ENCODE peak calls at places on chromosomes 6 and 20, in seven cellular contexts. N, E, T, P, J, L and G are unnamed samples.

GRCh38 chr20:53984781-53985518 is 85.4 kb downstream of the BCAS1 start:
- DNase-seq in T (no peak), N (no peak), J (no peak), E (no peak), L (peak), P (no peak), G (no peak)

GRCh38 chr6:21808551-21809181 is 215.1 kb downstream of the SOX4 start:
- DNase-seq in T (peak), J (peak), E (peak), P (peak), L (peak), N (no peak), G (peak)

GRCh38 chr6:16139541-16139940 is 10.7 kb downstream of the MYLIP start:
- DNase-seq in L (no peak), T (no peak), P (no peak), N (no peak), E (no peak), J (no peak), G (no peak)

GRCh38 chr20:20440473-20440872 is 72.6 kb downstream of the INSM1 start:
- DNase-seq in T (no peak), L (no peak), E (no peak), J (no peak), P (no peak), N (no peak), G (no peak)

GRCh38 chr6:16635810-16636602 is 125.3 kb downstream of the ATXN1 start:
- DNase-seq in T (no peak), J (no peak), E (no peak), L (peak), P (peak), N (no peak), G (no peak)

GRCh38 chr6:69791065-69791471 is 5.7 kb downstream of the LMBRD1 start:
- DNase-seq in J (no peak), P (no peak), L (peak), N (no peak), T (no peak), E (no peak), G (no peak)

GRCh38 chr6:4728436-4728769 is 47.8 kb upstream of the CDYL start:
- DNase-seq in L (no peak), T (no peak), N (no peak), E (no peak), P (no peak), J (no peak), G (no peak)

GRCh38 chr20:2768632-2769015 is 31.8 kb downstream of the CPXM1 start:
- DNase-seq in E (no peak), P (no peak), J (no peak), T (no peak), N (no peak), L (no peak), G (no peak)

GRCh38 chr6:101597711-101598110 is 204.2 kb downstream of the GRIK2 start:
- DNase-seq in N (no peak), J (no peak), T (no peak), P (peak), L (peak), E (no peak), G (no peak)

GRCh38 chr6:18595774-18596528 is 208.8 kb downstream of the RNF144B start:
- DNase-seq in T (peak), N (no peak), E (peak), P (peak), J (peak), L (peak), G (peak)

DNA sequence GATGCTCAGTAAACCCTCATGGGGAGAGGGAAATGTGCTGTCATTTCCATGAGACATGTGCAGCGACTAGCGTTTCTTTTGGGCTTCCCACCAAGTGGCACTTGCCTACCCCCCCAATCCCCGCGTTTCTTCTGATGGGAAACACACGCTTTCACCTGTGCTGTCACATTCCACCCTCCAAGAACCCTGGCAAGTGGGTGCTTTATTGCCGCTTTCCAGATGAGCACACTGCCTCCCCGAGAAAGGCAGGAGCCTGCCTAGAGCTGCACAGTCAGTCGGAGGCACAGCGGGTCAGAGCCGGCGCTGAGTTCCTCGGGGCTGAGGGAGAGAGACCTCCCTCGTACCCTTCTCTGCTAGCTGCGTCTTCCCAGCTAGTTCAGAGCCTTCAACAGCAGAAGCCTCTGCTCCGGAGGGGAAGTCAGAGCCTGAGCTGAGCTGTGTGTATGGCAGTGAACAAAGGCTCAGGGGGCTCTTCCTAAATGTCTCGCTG is 12.3 kb upstream of the CCDC167 start:
- DNase-seq in E (no peak), T (no peak), L (no peak), N (no peak), J (no peak), P (no peak), G (no peak)
- H3K4me3 ChIP-seq in E (no peak), T (no peak), L (no peak), N (no peak), J (no peak), P (no peak), G (no peak)

GRCh38 chr6:100462990-100463684 is 1.6 kb downstream of the SIM1 start:
- DNase-seq in P (no peak), L (no peak), T (no peak), E (no peak), N (no peak), J (no peak), G (no peak)
- H3K4me3 ChIP-seq in P (no peak), L (peak), T (no peak), E (no peak), N (no peak), J (no peak), G (no peak)

GRCh38 chr20:50110141-50111047 is 2.6 kb downstream of the UBE2V1 start:
- DNase-seq in N (no peak), E (no peak), L (peak), P (peak), T (no peak), J (no peak), G (no peak)
- H3K4me3 ChIP-seq in N (no peak), E (no peak), L (peak), P (no peak), T (no peak), J (no peak), G (no peak)

GRCh38 chr6:104936766-104937535 is 20.0 kb upstream of the LIN28B start:
- DNase-seq in T (no peak), E (no peak), L (no peak), N (no peak), J (no peak), P (no peak), G (no peak)
- H3K4me3 ChIP-seq in T (no peak), E (no peak), L (no peak), N (no peak), J (no peak), P (no peak), G (no peak)

DNA sequence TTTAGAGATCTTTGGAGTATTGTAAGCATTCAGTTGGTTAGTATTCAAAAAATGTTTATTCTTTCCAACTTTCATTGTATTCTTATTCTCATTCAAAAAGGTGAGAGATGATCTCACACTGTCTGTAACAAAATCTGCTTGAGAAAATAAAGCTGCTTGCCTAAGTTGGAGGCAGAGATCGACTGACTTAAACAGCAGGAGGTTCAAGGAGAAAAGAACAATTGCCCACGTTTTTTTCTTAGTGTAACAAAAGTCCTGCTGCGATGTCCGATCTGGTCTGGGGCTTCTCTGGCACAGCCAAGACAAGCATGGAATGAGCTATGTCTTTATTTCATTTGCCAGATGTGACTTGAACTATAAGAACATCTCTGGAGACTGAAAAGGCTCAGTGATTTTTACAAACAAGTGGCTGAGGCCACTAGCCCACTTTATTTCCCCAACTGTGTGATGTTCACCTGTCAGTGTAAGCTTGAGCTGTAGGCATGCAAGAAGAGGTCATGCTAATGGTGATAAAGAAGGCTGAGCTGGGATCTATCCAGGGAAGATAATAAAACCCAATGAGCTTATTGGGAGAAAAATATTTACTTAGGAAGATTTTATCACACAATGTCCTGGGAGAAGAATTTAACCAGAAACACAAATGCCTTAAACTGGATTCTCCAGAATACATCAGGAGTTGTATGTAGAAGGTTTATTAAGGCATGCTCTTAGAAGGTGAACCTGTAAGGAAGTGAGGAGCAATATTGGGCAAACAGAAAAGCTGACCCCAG is 580.1 kb upstream of the BTBD3 start:
- DNase-seq in N (no peak), J (no peak), T (no peak), P (peak), E (no peak), L (no peak), G (peak)
- H3K4me3 ChIP-seq in N (no peak), J (no peak), T (no peak), P (no peak), E (no peak), L (no peak), G (no peak)

DNA sequence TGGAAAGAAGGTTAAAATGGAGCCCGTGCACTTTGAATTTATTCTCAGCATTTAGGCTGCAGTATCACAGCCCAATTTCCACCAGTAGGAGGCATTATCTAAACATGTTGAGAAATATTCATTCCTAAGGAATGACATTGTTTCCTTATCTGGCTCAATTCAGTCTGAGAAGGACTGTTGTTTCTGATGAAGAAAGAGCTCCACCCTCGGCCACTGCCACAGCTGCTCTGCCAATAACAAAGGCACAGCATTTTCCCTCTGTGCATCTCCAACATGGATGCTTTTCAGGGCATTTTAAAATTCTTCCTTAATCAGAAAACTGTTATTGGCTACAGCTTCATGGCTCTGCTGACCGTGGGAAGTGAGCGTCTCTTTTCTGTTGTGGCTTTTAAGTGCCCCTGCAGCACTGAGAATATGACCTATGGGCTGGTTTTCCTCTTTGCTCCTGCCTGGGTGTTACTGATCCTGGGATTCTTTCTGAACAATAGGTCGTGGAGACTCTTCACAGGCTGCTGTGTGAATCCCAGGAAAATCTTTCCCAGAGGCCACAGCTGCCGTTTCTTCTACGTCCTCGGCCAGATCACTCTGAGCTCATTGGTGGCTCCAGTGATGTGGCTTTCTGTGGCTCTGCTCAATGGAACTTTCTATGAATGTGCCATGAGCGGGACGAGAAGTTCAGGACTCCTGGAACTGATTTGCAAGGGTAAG is at the start of gene CALHM5:
- DNase-seq in T (peak), J (peak), L (peak), E (peak), N (no peak), P (peak), G (no peak)
- H3K4me3 ChIP-seq in T (peak), J (peak), L (peak), E (peak), N (peak), P (peak), G (no peak)

DNA sequence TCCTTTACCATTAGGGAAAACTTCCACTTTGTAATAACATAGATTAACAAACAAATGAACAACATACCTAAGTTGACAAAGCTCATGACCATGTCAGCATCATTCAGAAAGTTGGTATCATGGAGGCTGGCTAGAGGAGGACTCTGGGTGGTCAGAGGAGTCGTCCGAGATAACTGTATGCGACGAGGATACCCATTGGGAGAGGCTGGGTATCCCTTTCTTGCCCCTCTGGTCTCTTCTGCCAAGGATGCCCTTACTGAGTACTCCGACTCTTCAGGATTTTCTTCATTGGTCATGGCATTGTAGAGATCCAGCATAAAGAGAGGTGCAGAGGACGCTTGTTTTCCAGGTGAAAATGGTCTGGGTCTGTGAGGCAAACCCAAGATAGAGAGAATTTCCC is 1.1 kb downstream of the BMP5 start:
- DNase-seq in N (no peak), J (no peak), L (no peak), T (no peak), P (no peak), E (no peak), G (no peak)
- H3K4me3 ChIP-seq in N (no peak), J (peak), L (no peak), T (no peak), P (peak), E (no peak), G (no peak)

DNA sequence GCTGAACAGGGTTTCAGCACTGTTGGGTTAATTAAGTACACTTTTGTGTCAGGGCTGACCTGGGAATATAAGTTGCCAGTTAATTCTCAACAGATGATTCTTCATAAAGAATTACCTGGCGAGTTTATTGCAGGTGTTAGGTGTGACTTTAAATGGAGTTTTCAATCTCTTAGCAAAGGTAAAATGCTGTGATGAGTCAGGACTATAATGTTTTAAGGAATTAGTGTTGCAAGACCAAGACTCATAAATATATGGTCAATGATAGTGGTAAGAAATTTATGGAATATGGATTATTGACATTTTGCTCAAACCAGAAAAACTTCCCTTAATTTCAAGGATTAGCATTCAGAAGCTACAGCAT is 50.0 kb upstream of the PLCG1 start:
- DNase-seq in T (no peak), N (no peak), L (no peak), J (no peak), P (no peak), E (no peak), G (no peak)
- H3K4me3 ChIP-seq in T (no peak), N (no peak), L (no peak), J (no peak), P (no peak), E (no peak), G (no peak)

GRCh38 chr6:14224359-14225103 is 107.0 kb downstream of the CD83 start:
- DNase-seq in T (no peak), E (no peak), N (no peak), L (no peak), P (no peak), J (no peak), G (no peak)
- H3K4me3 ChIP-seq in T (no peak), E (no peak), N (no peak), L (no peak), P (no peak), J (no peak), G (no peak)

GRCh38 chr6:25447570-25447929 is 168.4 kb downstream of the CARMIL1 start:
- DNase-seq in J (no peak), N (no peak), T (no peak), L (no peak), E (no peak), P (no peak), G (no peak)

GRCh38 chr6:25449774-25450173 is 170.6 kb downstream of the CARMIL1 start:
- DNase-seq in J (no peak), L (no peak), E (no peak), T (no peak), P (peak), N (no peak), G (no peak)

GRCh38 chr6:25448965-25449538 is 169.9 kb downstream of the CARMIL1 start:
- DNase-seq in N (no peak), E (no peak), T (no peak), J (no peak), P (no peak), L (no peak), G (no peak)

GRCh38 chr6:25452027-25452426 is 172.9 kb downstream of the CARMIL1 start:
- DNase-seq in T (no peak), P (no peak), E (no peak), J (no peak), L (no peak), N (no peak), G (no peak)

GRCh38 chr6:25450469-25451198 is 171.5 kb downstream of the CARMIL1 start:
- DNase-seq in T (no peak), J (no peak), E (no peak), N (no peak), L (no peak), P (no peak), G (no peak)
- H3K4me3 ChIP-seq in T (no peak), J (no peak), E (no peak), N (no peak), L (no peak), P (no peak), G (no peak)